ENCODE peak calls at places on chromosomes 7 and 10, in seven cellular contexts. One of them, this sample, is unnamed.

GRCh38 chr7:92360387-92360786 is 86.9 kb upstream of the GATAD1 start:
- DNase-seq in NCI-H1105 treated with DMSO at 0.1 percent for 48 hours: no peak
- DNase-seq in C1 segment of cervical spinal cord: no peak
- DNase-seq in WTC11: no peak
- DNase-seq in iPS DF 19.7: no peak
- DNase-seq in mesendoderm: no peak
- DNase-seq in NCI-H1092: no peak
- DNase-seq in this sample: no peak

GRCh38 chr10:642186-642890 is 47.1 kb downstream of the DIP2C start:
- DNase-seq in NCI-H1092: no peak
- DNase-seq in mesendoderm: no peak
- DNase-seq in NCI-H1105 treated with DMSO at 0.1 percent for 48 hours: no peak
- DNase-seq in iPS DF 19.7: no peak
- DNase-seq in WTC11: no peak
- DNase-seq in C1 segment of cervical spinal cord: no peak
- DNase-seq in this sample: no peak

GRCh38 chr10:44379907-44380306 is 5.0 kb downstream of the CXCL12 start:
- DNase-seq in NCI-H1105 treated with DMSO at 0.1 percent for 48 hours: no peak
- DNase-seq in iPS DF 19.7: no peak
- DNase-seq in WTC11: no peak
- DNase-seq in mesendoderm: no peak
- DNase-seq in C1 segment of cervical spinal cord: no peak
- DNase-seq in NCI-H1092: no peak
- DNase-seq in this sample: no peak

GRCh38 chr10:103493362-103493871 is at the start of gene NEURL1:
- DNase-seq in NCI-H1105 treated with DMSO at 0.1 percent for 48 hours: peak
- DNase-seq in NCI-H1092: peak
- DNase-seq in iPS DF 19.7: no peak
- DNase-seq in WTC11: peak
- DNase-seq in C1 segment of cervical spinal cord: no peak
- DNase-seq in mesendoderm: peak
- DNase-seq in this sample: no peak

GRCh38 chr10:126160571-126160970 is 227.7 kb downstream of the ADAM12 start:
- DNase-seq in iPS DF 19.7: no peak
- DNase-seq in mesendoderm: peak
- DNase-seq in C1 segment of cervical spinal cord: no peak
- DNase-seq in WTC11: peak
- DNase-seq in NCI-H1105 treated with DMSO at 0.1 percent for 48 hours: no peak
- DNase-seq in NCI-H1092: no peak
- DNase-seq in this sample: no peak

GRCh38 chr7:115479448-115479847 is 551.1 kb downstream of the TFEC start:
- DNase-seq in WTC11: no peak
- DNase-seq in NCI-H1092: no peak
- DNase-seq in mesendoderm: no peak
- DNase-seq in C1 segment of cervical spinal cord: no peak
- DNase-seq in iPS DF 19.7: no peak
- DNase-seq in NCI-H1105 treated with DMSO at 0.1 percent for 48 hours: no peak
- DNase-seq in this sample: no peak

GRCh38 chr7:40301486-40302065 is 166.8 kb downstream of the SUGCT start:
- DNase-seq in iPS DF 19.7: no peak
- DNase-seq in NCI-H1105 treated with DMSO at 0.1 percent for 48 hours: no peak
- DNase-seq in mesendoderm: no peak
- DNase-seq in C1 segment of cervical spinal cord: no peak
- DNase-seq in WTC11: no peak
- DNase-seq in NCI-H1092: no peak
- DNase-seq in this sample: no peak

GRCh38 chr7:139457153-139457946 is 26.1 kb downstream of the KLRG2 start:
- DNase-seq in mesendoderm: peak
- DNase-seq in NCI-H1105 treated with DMSO at 0.1 percent for 48 hours: no peak
- DNase-seq in WTC11: no peak
- DNase-seq in iPS DF 19.7: no peak
- DNase-seq in C1 segment of cervical spinal cord: no peak
- DNase-seq in NCI-H1092: no peak
- DNase-seq in this sample: no peak

GRCh38 chr10:71429929-71430328 is 33.2 kb downstream of the CDH23 start:
- DNase-seq in iPS DF 19.7: no peak
- DNase-seq in WTC11: peak
- DNase-seq in NCI-H1105 treated with DMSO at 0.1 percent for 48 hours: no peak
- DNase-seq in NCI-H1092: no peak
- DNase-seq in mesendoderm: peak
- DNase-seq in C1 segment of cervical spinal cord: no peak
- DNase-seq in this sample: no peak

GRCh38 chr7:2063562-2064360 is 169.0 kb downstream of the MAD1L1 start:
- DNase-seq in NCI-H1092: no peak
- DNase-seq in C1 segment of cervical spinal cord: no peak
- DNase-seq in NCI-H1105 treated with DMSO at 0.1 percent for 48 hours: no peak
- DNase-seq in WTC11: no peak
- DNase-seq in iPS DF 19.7: no peak
- DNase-seq in mesendoderm: no peak
- DNase-seq in this sample: no peak

GRCh38 chr7:57361406-57361805 is 88.6 kb upstream of the ZNF716 start:
- DNase-seq in NCI-H1092: no peak
- DNase-seq in iPS DF 19.7: no peak
- DNase-seq in mesendoderm: no peak
- DNase-seq in C1 segment of cervical spinal cord: no peak
- DNase-seq in NCI-H1105 treated with DMSO at 0.1 percent for 48 hours: no peak
- DNase-seq in WTC11: no peak
- DNase-seq in this sample: no peak

GRCh38 chr10:78335691-78336401 is 302.2 kb downstream of the RPS24 start:
- DNase-seq in NCI-H1105 treated with DMSO at 0.1 percent for 48 hours: no peak
- DNase-seq in NCI-H1092: no peak
- DNase-seq in mesendoderm: no peak
- DNase-seq in WTC11: no peak
- DNase-seq in C1 segment of cervical spinal cord: no peak
- DNase-seq in iPS DF 19.7: no peak
- DNase-seq in this sample: no peak

GRCh38 chr7:155972651-155973349 is 160.5 kb upstream of the SHH start:
- DNase-seq in iPS DF 19.7: no peak
- DNase-seq in mesendoderm: no peak
- DNase-seq in WTC11: no peak
- DNase-seq in C1 segment of cervical spinal cord: no peak
- DNase-seq in NCI-H1092: no peak
- DNase-seq in NCI-H1105 treated with DMSO at 0.1 percent for 48 hours: no peak
- DNase-seq in this sample: peak

GRCh38 chr10:101758858-101759257 is 17.1 kb downstream of the FGF8 start:
- DNase-seq in iPS DF 19.7: no peak
- DNase-seq in C1 segment of cervical spinal cord: no peak
- DNase-seq in WTC11: no peak
- DNase-seq in mesendoderm: no peak
- DNase-seq in NCI-H1105 treated with DMSO at 0.1 percent for 48 hours: no peak
- DNase-seq in NCI-H1092: no peak
- DNase-seq in this sample: no peak

GRCh38 chr7:128076831-128077271 is 45.6 kb upstream of the LRRC4 start:
- DNase-seq in iPS DF 19.7: no peak
- DNase-seq in C1 segment of cervical spinal cord: no peak
- DNase-seq in WTC11: no peak
- DNase-seq in NCI-H1105 treated with DMSO at 0.1 percent for 48 hours: peak
- DNase-seq in NCI-H1092: peak
- DNase-seq in mesendoderm: no peak
- DNase-seq in this sample: no peak

GRCh38 chr7:13416071-13416470 is 573.4 kb downstream of the ETV1 start:
- DNase-seq in mesendoderm: no peak
- DNase-seq in NCI-H1105 treated with DMSO at 0.1 percent for 48 hours: no peak
- DNase-seq in iPS DF 19.7: no peak
- DNase-seq in C1 segment of cervical spinal cord: no peak
- DNase-seq in WTC11: no peak
- DNase-seq in NCI-H1092: no peak
- DNase-seq in this sample: no peak

GRCh38 chr10:71285180-71285545 is 33.9 kb upstream of the SLC29A3 start:
- DNase-seq in NCI-H1105 treated with DMSO at 0.1 percent for 48 hours: peak
- DNase-seq in mesendoderm: peak
- DNase-seq in WTC11: peak
- DNase-seq in NCI-H1092: peak
- DNase-seq in iPS DF 19.7: no peak
- DNase-seq in C1 segment of cervical spinal cord: no peak
- DNase-seq in this sample: no peak

GRCh38 chr7:134629445-134629844 is 17.2 kb upstream of the BPGM start:
- DNase-seq in mesendoderm: no peak
- DNase-seq in iPS DF 19.7: no peak
- DNase-seq in C1 segment of cervical spinal cord: no peak
- DNase-seq in WTC11: no peak
- DNase-seq in NCI-H1105 treated with DMSO at 0.1 percent for 48 hours: no peak
- DNase-seq in NCI-H1092: no peak
- DNase-seq in this sample: no peak

GRCh38 chr10:75103881-75104686 is 7.4 kb upstream of the SAMD8 start:
- DNase-seq in mesendoderm: no peak
- DNase-seq in iPS DF 19.7: no peak
- DNase-seq in NCI-H1092: no peak
- DNase-seq in WTC11: no peak
- DNase-seq in C1 segment of cervical spinal cord: no peak
- DNase-seq in NCI-H1105 treated with DMSO at 0.1 percent for 48 hours: no peak
- DNase-seq in this sample: no peak

GRCh38 chr10:14953452-14954000 is 370 bp downstream of the DCLRE1C start:
- DNase-seq in C1 segment of cervical spinal cord: no peak
- DNase-seq in NCI-H1105 treated with DMSO at 0.1 percent for 48 hours: peak
- DNase-seq in iPS DF 19.7: no peak
- DNase-seq in NCI-H1092: no peak
- DNase-seq in WTC11: no peak
- DNase-seq in mesendoderm: peak
- DNase-seq in this sample: peak

GRCh38 chr10:60511823-60512222 is 122.1 kb upstream of the ANK3 start:
- DNase-seq in WTC11: no peak
- DNase-seq in NCI-H1092: no peak
- DNase-seq in mesendoderm: no peak
- DNase-seq in C1 segment of cervical spinal cord: no peak
- DNase-seq in NCI-H1105 treated with DMSO at 0.1 percent for 48 hours: no peak
- DNase-seq in iPS DF 19.7: no peak
- DNase-seq in this sample: no peak

GRCh38 chr10:35126530-35127288 is at the start of gene CREM:
- DNase-seq in NCI-H1105 treated with DMSO at 0.1 percent for 48 hours: peak
- DNase-seq in iPS DF 19.7: peak
- DNase-seq in NCI-H1092: peak
- DNase-seq in mesendoderm: peak
- DNase-seq in WTC11: peak
- DNase-seq in C1 segment of cervical spinal cord: peak
- DNase-seq in this sample: peak

GRCh38 chr10:11757820-11758463 is 15.8 kb downstream of the ECHDC3 start:
- DNase-seq in WTC11: peak
- DNase-seq in iPS DF 19.7: no peak
- DNase-seq in mesendoderm: peak
- DNase-seq in NCI-H1092: peak
- DNase-seq in C1 segment of cervical spinal cord: no peak
- DNase-seq in NCI-H1105 treated with DMSO at 0.1 percent for 48 hours: peak
- DNase-seq in this sample: peak

GRCh38 chr10:45532501-45532900 is 140.1 kb downstream of the ZFAND4 start:
- DNase-seq in iPS DF 19.7: no peak
- DNase-seq in NCI-H1105 treated with DMSO at 0.1 percent for 48 hours: no peak
- DNase-seq in NCI-H1092: no peak
- DNase-seq in WTC11: no peak
- DNase-seq in mesendoderm: no peak
- DNase-seq in C1 segment of cervical spinal cord: no peak
- DNase-seq in this sample: no peak

GRCh38 chr7:92641921-92642511 is 51.8 kb upstream of the FAM133B start:
- DNase-seq in mesendoderm: no peak
- DNase-seq in WTC11: no peak
- DNase-seq in iPS DF 19.7: no peak
- DNase-seq in C1 segment of cervical spinal cord: no peak
- DNase-seq in NCI-H1105 treated with DMSO at 0.1 percent for 48 hours: no peak
- DNase-seq in NCI-H1092: no peak
- DNase-seq in this sample: peak

GRCh38 chr10:117078168-117078837 is 59.8 kb downstream of the VAX1 start:
- DNase-seq in mesendoderm: no peak
- DNase-seq in NCI-H1092: no peak
- DNase-seq in NCI-H1105 treated with DMSO at 0.1 percent for 48 hours: no peak
- DNase-seq in C1 segment of cervical spinal cord: no peak
- DNase-seq in WTC11: no peak
- DNase-seq in iPS DF 19.7: no peak
- DNase-seq in this sample: no peak

GRCh38 chr7:2008936-2009540 is 223.7 kb downstream of the MAD1L1 start:
- DNase-seq in mesendoderm: no peak
- DNase-seq in WTC11: no peak
- DNase-seq in NCI-H1092: no peak
- DNase-seq in C1 segment of cervical spinal cord: no peak
- DNase-seq in iPS DF 19.7: no peak
- DNase-seq in NCI-H1105 treated with DMSO at 0.1 percent for 48 hours: no peak
- DNase-seq in this sample: peak

GRCh38 chr7:76225379-76225778 is 23.7 kb downstream of the SRRM3 start:
- DNase-seq in NCI-H1092: no peak
- DNase-seq in C1 segment of cervical spinal cord: no peak
- DNase-seq in WTC11: peak
- DNase-seq in iPS DF 19.7: no peak
- DNase-seq in NCI-H1105 treated with DMSO at 0.1 percent for 48 hours: no peak
- DNase-seq in mesendoderm: peak
- DNase-seq in this sample: no peak

This sample was measured in CD14-positive monocyte.